ENCODE peak calls at places on chromosome 17, in six cellular contexts. One of them, this sample, is unnamed.

GRCh38 chr17:69523252-69523861 is 108.9 kb downstream of the MAP2K6 start:
- DNase-seq in adrenal gland: peak
- DNase-seq in PC-3: peak
- DNase-seq in sigmoid colon: no peak
- DNase-seq in hepatocyte: peak
- DNase-seq in left ventricle myocardium inferior: no peak
- DNase-seq in this sample: peak

GRCh38 chr17:6269474-6269873 is 165.4 kb downstream of the AIPL1 start:
- DNase-seq in left ventricle myocardium inferior: peak
- DNase-seq in PC-3: peak
- DNase-seq in hepatocyte: peak
- DNase-seq in sigmoid colon: no peak
- DNase-seq in adrenal gland: peak
- DNase-seq in this sample: peak

GRCh38 chr17:76138234-76138895 is 2.7 kb downstream of the FOXJ1 start:
- DNase-seq in hepatocyte: peak
- DNase-seq in PC-3: no peak
- DNase-seq in adrenal gland: no peak
- DNase-seq in sigmoid colon: no peak
- DNase-seq in left ventricle myocardium inferior: no peak
- DNase-seq in this sample: no peak

GRCh38 chr17:1460233-1460632 is 4.2 kb upstream of the CRK start:
- DNase-seq in PC-3: peak
- DNase-seq in hepatocyte: peak
- DNase-seq in left ventricle myocardium inferior: peak
- DNase-seq in sigmoid colon: peak
- DNase-seq in adrenal gland: peak
- DNase-seq in this sample: no peak

GRCh38 chr17:65604070-65604469 is 42.6 kb upstream of the AXIN2 start:
- DNase-seq in hepatocyte: no peak
- DNase-seq in adrenal gland: no peak
- DNase-seq in sigmoid colon: no peak
- DNase-seq in PC-3: peak
- DNase-seq in left ventricle myocardium inferior: no peak
- DNase-seq in this sample: no peak

GRCh38 chr17:21218101-21218500 is 4.1 kb upstream of the TMEM11 start:
- DNase-seq in PC-3: no peak
- DNase-seq in left ventricle myocardium inferior: no peak
- DNase-seq in hepatocyte: no peak
- DNase-seq in sigmoid colon: no peak
- DNase-seq in adrenal gland: no peak
- DNase-seq in this sample: no peak

GRCh38 chr17:71764507-71764906 is 356.3 kb upstream of the SOX9 start:
- DNase-seq in sigmoid colon: no peak
- DNase-seq in adrenal gland: peak
- DNase-seq in left ventricle myocardium inferior: no peak
- DNase-seq in PC-3: peak
- DNase-seq in hepatocyte: peak
- DNase-seq in this sample: no peak

GRCh38 chr17:75231741-75232464 is 26.4 kb downstream of the NUP85 start:
- DNase-seq in adrenal gland: no peak
- DNase-seq in hepatocyte: no peak
- DNase-seq in sigmoid colon: no peak
- DNase-seq in PC-3: no peak
- DNase-seq in left ventricle myocardium inferior: no peak
- DNase-seq in this sample: no peak

GRCh38 chr17:28480278-28480677 is 6.8 kb downstream of the SLC13A2 start:
- DNase-seq in hepatocyte: no peak
- DNase-seq in PC-3: no peak
- DNase-seq in sigmoid colon: no peak
- DNase-seq in adrenal gland: no peak
- DNase-seq in left ventricle myocardium inferior: no peak
- DNase-seq in this sample: peak

GRCh38 chr17:41439375-41439774 is 1.4 kb downstream of the KRT38 start:
- DNase-seq in adrenal gland: no peak
- DNase-seq in PC-3: no peak
- DNase-seq in hepatocyte: no peak
- DNase-seq in left ventricle myocardium inferior: no peak
- DNase-seq in sigmoid colon: no peak
- DNase-seq in this sample: no peak

GRCh38 chr17:61770043-61770442 is 93.3 kb downstream of the BRIP1 start:
- DNase-seq in adrenal gland: no peak
- DNase-seq in sigmoid colon: no peak
- DNase-seq in hepatocyte: no peak
- DNase-seq in PC-3: no peak
- DNase-seq in left ventricle myocardium inferior: no peak
- DNase-seq in this sample: no peak

GRCh38 chr17:10210151-10210574 is 11.8 kb upstream of the GAS7 start:
- DNase-seq in left ventricle myocardium inferior: no peak
- DNase-seq in PC-3: peak
- DNase-seq in adrenal gland: no peak
- DNase-seq in hepatocyte: peak
- DNase-seq in sigmoid colon: no peak
- DNase-seq in this sample: peak

GRCh38 chr17:28532063-28532960 is 20.1 kb downstream of the UNC119 start:
- DNase-seq in PC-3: no peak
- DNase-seq in left ventricle myocardium inferior: no peak
- DNase-seq in hepatocyte: no peak
- DNase-seq in adrenal gland: no peak
- DNase-seq in sigmoid colon: no peak
- DNase-seq in this sample: no peak

GRCh38 chr17:61579382-61579781 is 11.6 kb downstream of the NACA2 start:
- DNase-seq in adrenal gland: no peak
- DNase-seq in PC-3: no peak
- DNase-seq in sigmoid colon: no peak
- DNase-seq in hepatocyte: no peak
- DNase-seq in left ventricle myocardium inferior: no peak
- DNase-seq in this sample: no peak

GRCh38 chr17:41680426-41681040 is 8.2 kb upstream of the EIF1 start:
- DNase-seq in sigmoid colon: no peak
- DNase-seq in adrenal gland: no peak
- DNase-seq in PC-3: no peak
- DNase-seq in hepatocyte: no peak
- DNase-seq in left ventricle myocardium inferior: no peak
- DNase-seq in this sample: no peak

GRCh38 chr17:71383111-71383510 is 737.7 kb upstream of the SOX9 start:
- DNase-seq in adrenal gland: no peak
- DNase-seq in hepatocyte: no peak
- DNase-seq in PC-3: no peak
- DNase-seq in left ventricle myocardium inferior: no peak
- DNase-seq in sigmoid colon: no peak
- DNase-seq in this sample: no peak

GRCh38 chr17:40499551-40500189 is 1.8 kb downstream of the TNS4 start:
- DNase-seq in left ventricle myocardium inferior: peak
- DNase-seq in hepatocyte: peak
- DNase-seq in sigmoid colon: peak
- DNase-seq in adrenal gland: peak
- DNase-seq in PC-3: peak
- DNase-seq in this sample: peak

GRCh38 chr17:165939-166338 is 15.5 kb downstream of the DOC2B start:
- DNase-seq in adrenal gland: no peak
- DNase-seq in PC-3: no peak
- DNase-seq in hepatocyte: no peak
- DNase-seq in left ventricle myocardium inferior: no peak
- DNase-seq in sigmoid colon: no peak
- DNase-seq in this sample: no peak

GRCh38 chr17:14198013-14198412 is 38.6 kb downstream of the CDRT15 start:
- DNase-seq in PC-3: no peak
- DNase-seq in adrenal gland: no peak
- DNase-seq in hepatocyte: peak
- DNase-seq in left ventricle myocardium inferior: peak
- DNase-seq in sigmoid colon: no peak
- DNase-seq in this sample: no peak

GRCh38 chr17:82034371-82035011 is 3.0 kb downstream of the DCXR start:
- DNase-seq in PC-3: no peak
- DNase-seq in left ventricle myocardium inferior: no peak
- DNase-seq in sigmoid colon: no peak
- DNase-seq in adrenal gland: no peak
- DNase-seq in hepatocyte: no peak
- DNase-seq in this sample: no peak

GRCh38 chr17:82037113-82037888 is at the start of gene DCXR:
- DNase-seq in hepatocyte: peak
- DNase-seq in PC-3: peak
- DNase-seq in left ventricle myocardium inferior: peak
- DNase-seq in adrenal gland: peak
- DNase-seq in sigmoid colon: peak
- DNase-seq in this sample: peak

GRCh38 chr17:82035956-82036633 is 1.4 kb downstream of the DCXR start:
- DNase-seq in adrenal gland: no peak
- DNase-seq in PC-3: peak
- DNase-seq in hepatocyte: no peak
- DNase-seq in left ventricle myocardium inferior: no peak
- DNase-seq in sigmoid colon: no peak
- DNase-seq in this sample: no peak

GRCh38 chr17:82036634-82037112 is 824 bp downstream of the DCXR start:
- DNase-seq in hepatocyte: no peak
- DNase-seq in PC-3: no peak
- DNase-seq in adrenal gland: no peak
- DNase-seq in left ventricle myocardium inferior: no peak
- DNase-seq in sigmoid colon: no peak
- DNase-seq in this sample: no peak

GRCh38 chr17:82035488-82035887 is 2.0 kb downstream of the DCXR start:
- DNase-seq in left ventricle myocardium inferior: no peak
- DNase-seq in hepatocyte: no peak
- DNase-seq in adrenal gland: no peak
- DNase-seq in PC-3: no peak
- DNase-seq in sigmoid colon: no peak
- DNase-seq in this sample: no peak
- H3K27ac ChIP-seq in left ventricle myocardium inferior: no peak
- H3K27ac ChIP-seq in hepatocyte: no peak
- H3K27ac ChIP-seq in adrenal gland: no peak
- H3K27ac ChIP-seq in PC-3: no peak
- H3K27ac ChIP-seq in sigmoid colon: no peak
- H3K27ac ChIP-seq in this sample: no peak

GRCh38 chr17:64291268-64291851 is 28.3 kb upstream of the TEX2 start:
- DNase-seq in left ventricle myocardium inferior: no peak
- DNase-seq in sigmoid colon: no peak
- DNase-seq in PC-3: peak
- DNase-seq in adrenal gland: no peak
- DNase-seq in hepatocyte: no peak
- DNase-seq in this sample: no peak
- TF ChIP-seq CTCF in left ventricle myocardium inferior: peak
- TF ChIP-seq CTCF in sigmoid colon: no peak
- TF ChIP-seq CTCF in PC-3: peak
- TF ChIP-seq CTCF in adrenal gland: no peak
- TF ChIP-seq CTCF in hepatocyte: peak
- TF ChIP-seq CTCF in this sample: peak

GRCh38 chr17:78879679-78880186 is 23.3 kb downstream of the CEP295NL start:
- DNase-seq in adrenal gland: peak
- DNase-seq in PC-3: no peak
- DNase-seq in hepatocyte: peak
- DNase-seq in left ventricle myocardium inferior: peak
- DNase-seq in sigmoid colon: peak
- DNase-seq in this sample: no peak

GRCh38 chr17:78875331-78875730 is 27.7 kb downstream of the CEP295NL start:
- DNase-seq in adrenal gland: no peak
- DNase-seq in hepatocyte: no peak
- DNase-seq in left ventricle myocardium inferior: no peak
- DNase-seq in sigmoid colon: no peak
- DNase-seq in PC-3: no peak
- DNase-seq in this sample: no peak

GRCh38 chr17:78878261-78878660 is 24.7 kb downstream of the CEP295NL start:
- DNase-seq in adrenal gland: no peak
- DNase-seq in sigmoid colon: no peak
- DNase-seq in PC-3: no peak
- DNase-seq in hepatocyte: no peak
- DNase-seq in left ventricle myocardium inferior: no peak
- DNase-seq in this sample: no peak

GRCh38 chr17:78875738-78876597 is 27.0 kb downstream of the CEP295NL start:
- DNase-seq in sigmoid colon: no peak
- DNase-seq in hepatocyte: no peak
- DNase-seq in adrenal gland: peak
- DNase-seq in PC-3: peak
- DNase-seq in left ventricle myocardium inferior: no peak
- DNase-seq in this sample: no peak

DNA sequence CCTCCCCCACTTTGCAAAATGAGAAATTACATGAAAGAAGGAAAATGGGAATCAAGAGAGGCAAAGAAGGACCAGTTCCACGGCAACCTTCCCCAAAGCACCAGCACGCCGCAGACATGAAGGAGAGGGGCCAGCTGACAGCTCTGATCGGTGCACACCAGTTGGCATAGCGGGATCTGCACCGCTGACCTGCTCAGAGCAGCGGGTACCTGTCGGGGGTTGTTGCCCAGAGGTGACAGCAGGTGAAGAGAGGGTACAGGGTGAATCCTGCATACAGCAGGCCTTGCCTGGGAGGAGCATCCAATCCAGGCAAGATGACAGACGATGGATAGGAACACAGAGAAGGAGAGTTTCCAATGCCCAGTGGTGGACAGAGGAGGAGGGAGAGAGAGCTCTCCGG is 24.1 kb downstream of the CEP295NL start:
- DNase-seq in left ventricle myocardium inferior: no peak
- DNase-seq in hepatocyte: no peak
- DNase-seq in PC-3: no peak
- DNase-seq in sigmoid colon: no peak
- DNase-seq in adrenal gland: no peak
- DNase-seq in this sample: no peak
- H3K27ac ChIP-seq in left ventricle myocardium inferior: peak
- H3K27ac ChIP-seq in hepatocyte: peak
- H3K27ac ChIP-seq in PC-3: no peak
- H3K27ac ChIP-seq in sigmoid colon: peak
- H3K27ac ChIP-seq in adrenal gland: peak
- H3K27ac ChIP-seq in this sample: no peak

DNA sequence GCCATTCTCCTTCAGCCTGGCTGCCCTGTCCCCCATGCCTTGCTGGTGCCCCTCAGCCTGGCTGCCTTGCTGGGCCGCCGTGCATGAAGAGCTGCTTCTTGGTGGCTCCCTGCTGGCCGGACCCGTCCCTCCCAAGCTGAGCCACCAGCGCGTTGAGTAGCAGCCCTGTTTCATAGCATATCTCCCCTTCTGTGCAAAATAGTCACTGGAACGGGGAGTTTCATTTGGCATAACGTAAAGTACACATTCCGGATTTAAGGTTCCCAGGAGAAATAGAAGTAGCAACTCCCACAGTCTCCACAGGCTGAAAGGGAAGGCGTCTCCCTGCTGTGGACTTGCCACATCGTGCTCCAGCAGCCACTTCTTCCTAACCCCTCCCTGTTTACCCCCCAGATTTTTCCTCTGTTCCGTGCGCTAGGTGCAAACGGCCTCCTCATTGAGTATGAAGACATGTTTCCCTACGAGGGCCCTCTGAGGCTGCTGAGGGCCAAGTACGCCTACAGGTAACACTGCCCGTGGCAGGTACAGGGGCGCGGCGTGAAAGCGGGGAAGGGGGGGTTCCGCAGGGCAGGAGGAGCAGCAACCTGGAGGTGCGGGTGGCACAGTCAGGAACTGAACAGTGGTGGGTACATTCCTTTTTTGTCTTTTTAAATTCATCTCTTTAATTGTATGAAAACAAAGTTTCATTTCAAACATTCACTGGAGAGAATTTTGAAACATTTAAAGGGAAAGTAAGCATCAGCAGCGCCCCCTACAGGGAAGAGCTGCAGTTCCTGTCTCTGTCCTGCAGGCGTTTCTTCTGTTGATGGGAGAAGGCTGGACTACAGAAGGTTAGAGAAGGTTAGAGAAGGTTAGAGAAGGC is 5.8 kb upstream of the OGFOD3 start:
- DNase-seq in PC-3: peak
- DNase-seq in sigmoid colon: no peak
- DNase-seq in adrenal gland: peak
- DNase-seq in hepatocyte: no peak
- DNase-seq in left ventricle myocardium inferior: no peak
- DNase-seq in this sample: no peak
- TF ChIP-seq CTCF in PC-3: peak
- TF ChIP-seq CTCF in sigmoid colon: no peak
- TF ChIP-seq CTCF in adrenal gland: peak
- TF ChIP-seq CTCF in hepatocyte: peak
- TF ChIP-seq CTCF in left ventricle myocardium inferior: peak
- TF ChIP-seq CTCF in this sample: peak

GRCh38 chr17:19333132-19333440 is 29.4 kb downstream of the B9D1 start:
- DNase-seq in PC-3: no peak
- DNase-seq in left ventricle myocardium inferior: no peak
- DNase-seq in hepatocyte: no peak
- DNase-seq in sigmoid colon: peak
- DNase-seq in adrenal gland: no peak
- DNase-seq in this sample: no peak
- H3K27ac ChIP-seq in PC-3: no peak
- H3K27ac ChIP-seq in left ventricle myocardium inferior: no peak
- H3K27ac ChIP-seq in hepatocyte: no peak
- H3K27ac ChIP-seq in sigmoid colon: no peak
- H3K27ac ChIP-seq in adrenal gland: no peak
- H3K27ac ChIP-seq in this sample: no peak

This sample was measured in foreskin keratinocyte.